ENCODE peak calls at places on chromosomes 16 and 17, in ten cellular contexts. One of them, this sample, is unnamed.

GRCh38 chr17:77647531-77647930 is 311.0 kb upstream of the TNRC6C start:
- DNase-seq in HFFc6: no peak
- DNase-seq in stimulated activated CD8-positive, alpha-beta memory T cell treated with anti-CD3 and anti-CD28 coated beads, Interleukin-7, amount 100 ng/mL, for 24 hours: no peak
- DNase-seq in H7: no peak
- DNase-seq in anterior cingulate cortex: no peak
- DNase-seq in hypothalamus: no peak
- DNase-seq in non-pigmented ciliary epithelial cell: no peak
- DNase-seq in stimulated activated CD4-positive, alpha-beta T cell treated with anti-CD3 and anti-CD28 coated beads, Interleukin-15, amount 100 ng/mL, for 24 hours: no peak
- DNase-seq in fibroblast of pulmonary artery: no peak
- DNase-seq in lower lobe of right lung: no peak
- DNase-seq in this sample: no peak

GRCh38 chr17:42284020-42284369 is 4.3 kb upstream of the STAT5A start:
- DNase-seq in H7: peak; percentile 12
- DNase-seq in non-pigmented ciliary epithelial cell: no peak
- DNase-seq in lower lobe of right lung: no peak
- DNase-seq in stimulated activated CD8-positive, alpha-beta memory T cell treated with anti-CD3 and anti-CD28 coated beads, Interleukin-7, amount 100 ng/mL, for 24 hours: no peak
- DNase-seq in fibroblast of pulmonary artery: no peak
- DNase-seq in anterior cingulate cortex: no peak
- DNase-seq in HFFc6: no peak
- DNase-seq in hypothalamus: no peak
- DNase-seq in stimulated activated CD4-positive, alpha-beta T cell treated with anti-CD3 and anti-CD28 coated beads, Interleukin-15, amount 100 ng/mL, for 24 hours: no peak
- DNase-seq in this sample: no peak

GRCh38 chr16:35150805-35151312 is 1691.4 kb downstream of the TP53TG3F start:
- DNase-seq in HFFc6: no peak
- DNase-seq in hypothalamus: no peak
- DNase-seq in stimulated activated CD8-positive, alpha-beta memory T cell treated with anti-CD3 and anti-CD28 coated beads, Interleukin-7, amount 100 ng/mL, for 24 hours: no peak
- DNase-seq in anterior cingulate cortex: no peak
- DNase-seq in lower lobe of right lung: no peak
- DNase-seq in H7: no peak
- DNase-seq in non-pigmented ciliary epithelial cell: no peak
- DNase-seq in stimulated activated CD4-positive, alpha-beta T cell treated with anti-CD3 and anti-CD28 coated beads, Interleukin-15, amount 100 ng/mL, for 24 hours: no peak
- DNase-seq in fibroblast of pulmonary artery: no peak
- DNase-seq in this sample: no peak

GRCh38 chr16:73204359-73205152 is 156.6 kb upstream of the ZFHX3 start:
- DNase-seq in stimulated activated CD8-positive, alpha-beta memory T cell treated with anti-CD3 and anti-CD28 coated beads, Interleukin-7, amount 100 ng/mL, for 24 hours: no peak
- DNase-seq in HFFc6: no peak
- DNase-seq in H7: no peak
- DNase-seq in fibroblast of pulmonary artery: no peak
- DNase-seq in anterior cingulate cortex: no peak
- DNase-seq in hypothalamus: no peak
- DNase-seq in lower lobe of right lung: no peak
- DNase-seq in non-pigmented ciliary epithelial cell: no peak
- DNase-seq in stimulated activated CD4-positive, alpha-beta T cell treated with anti-CD3 and anti-CD28 coated beads, Interleukin-15, amount 100 ng/mL, for 24 hours: no peak
- DNase-seq in this sample: no peak

GRCh38 chr17:39687546-39688474 is at the start of gene PGAP3:
- DNase-seq in HFFc6: peak; percentile 87
- DNase-seq in hypothalamus: peak; percentile 76
- DNase-seq in fibroblast of pulmonary artery: peak; percentile 91
- DNase-seq in stimulated activated CD4-positive, alpha-beta T cell treated with anti-CD3 and anti-CD28 coated beads, Interleukin-15, amount 100 ng/mL, for 24 hours: peak; percentile 89
- DNase-seq in lower lobe of right lung: peak; percentile 91
- DNase-seq in H7: peak; percentile 93
- DNase-seq in non-pigmented ciliary epithelial cell: peak; percentile 60
- DNase-seq in anterior cingulate cortex: peak; percentile 96
- DNase-seq in stimulated activated CD8-positive, alpha-beta memory T cell treated with anti-CD3 and anti-CD28 coated beads, Interleukin-7, amount 100 ng/mL, for 24 hours: peak; percentile 83
- DNase-seq in this sample: peak; percentile 73

GRCh38 chr16:1614226-1615102 is 2.3 kb downstream of the CRAMP1 start:
- DNase-seq in non-pigmented ciliary epithelial cell: no peak
- DNase-seq in stimulated activated CD8-positive, alpha-beta memory T cell treated with anti-CD3 and anti-CD28 coated beads, Interleukin-7, amount 100 ng/mL, for 24 hours: no peak
- DNase-seq in HFFc6: peak; percentile 15
- DNase-seq in anterior cingulate cortex: no peak
- DNase-seq in fibroblast of pulmonary artery: peak; percentile 46
- DNase-seq in stimulated activated CD4-positive, alpha-beta T cell treated with anti-CD3 and anti-CD28 coated beads, Interleukin-15, amount 100 ng/mL, for 24 hours: peak; percentile 32
- DNase-seq in hypothalamus: no peak
- DNase-seq in H7: peak; percentile 89
- DNase-seq in lower lobe of right lung: no peak
- DNase-seq in this sample: no peak

GRCh38 chr16:23855010-23855409 is 19.2 kb downstream of the PRKCB start:
- DNase-seq in anterior cingulate cortex: no peak
- DNase-seq in stimulated activated CD4-positive, alpha-beta T cell treated with anti-CD3 and anti-CD28 coated beads, Interleukin-15, amount 100 ng/mL, for 24 hours: no peak
- DNase-seq in non-pigmented ciliary epithelial cell: no peak
- DNase-seq in HFFc6: no peak
- DNase-seq in lower lobe of right lung: no peak
- DNase-seq in stimulated activated CD8-positive, alpha-beta memory T cell treated with anti-CD3 and anti-CD28 coated beads, Interleukin-7, amount 100 ng/mL, for 24 hours: no peak
- DNase-seq in H7: no peak
- DNase-seq in fibroblast of pulmonary artery: no peak
- DNase-seq in hypothalamus: no peak
- DNase-seq in this sample: no peak

GRCh38 chr17:58156839-58157803 is 8.9 kb downstream of the OR4D1 start:
- DNase-seq in stimulated activated CD4-positive, alpha-beta T cell treated with anti-CD3 and anti-CD28 coated beads, Interleukin-15, amount 100 ng/mL, for 24 hours: peak; percentile 80
- DNase-seq in stimulated activated CD8-positive, alpha-beta memory T cell treated with anti-CD3 and anti-CD28 coated beads, Interleukin-7, amount 100 ng/mL, for 24 hours: peak; percentile 27
- DNase-seq in non-pigmented ciliary epithelial cell: no peak
- DNase-seq in anterior cingulate cortex: no peak
- DNase-seq in HFFc6: no peak
- DNase-seq in fibroblast of pulmonary artery: no peak
- DNase-seq in hypothalamus: no peak
- DNase-seq in lower lobe of right lung: peak; percentile 51
- DNase-seq in H7: peak; percentile 85
- DNase-seq in this sample: peak; percentile 38

GRCh38 chr17:78127240-78127887 is 1.2 kb downstream of the TMC6 start:
- DNase-seq in hypothalamus: peak; percentile 96
- DNase-seq in non-pigmented ciliary epithelial cell: no peak
- DNase-seq in H7: peak; percentile 77
- DNase-seq in stimulated activated CD8-positive, alpha-beta memory T cell treated with anti-CD3 and anti-CD28 coated beads, Interleukin-7, amount 100 ng/mL, for 24 hours: no peak
- DNase-seq in fibroblast of pulmonary artery: no peak
- DNase-seq in HFFc6: no peak
- DNase-seq in anterior cingulate cortex: peak; percentile 41
- DNase-seq in lower lobe of right lung: peak; percentile 90
- DNase-seq in stimulated activated CD4-positive, alpha-beta T cell treated with anti-CD3 and anti-CD28 coated beads, Interleukin-15, amount 100 ng/mL, for 24 hours: peak; percentile 81
- DNase-seq in this sample: peak; percentile 41

GRCh38 chr17:61803796-61804195 is 59.5 kb downstream of the BRIP1 start:
- DNase-seq in non-pigmented ciliary epithelial cell: no peak
- DNase-seq in stimulated activated CD8-positive, alpha-beta memory T cell treated with anti-CD3 and anti-CD28 coated beads, Interleukin-7, amount 100 ng/mL, for 24 hours: no peak
- DNase-seq in H7: no peak
- DNase-seq in fibroblast of pulmonary artery: no peak
- DNase-seq in lower lobe of right lung: no peak
- DNase-seq in HFFc6: no peak
- DNase-seq in anterior cingulate cortex: no peak
- DNase-seq in stimulated activated CD4-positive, alpha-beta T cell treated with anti-CD3 and anti-CD28 coated beads, Interleukin-15, amount 100 ng/mL, for 24 hours: no peak
- DNase-seq in hypothalamus: no peak
- DNase-seq in this sample: no peak

GRCh38 chr17:41652461-41652960 is 28.1 kb upstream of the KRT17 start:
- DNase-seq in H7: no peak
- DNase-seq in anterior cingulate cortex: no peak
- DNase-seq in hypothalamus: no peak
- DNase-seq in stimulated activated CD8-positive, alpha-beta memory T cell treated with anti-CD3 and anti-CD28 coated beads, Interleukin-7, amount 100 ng/mL, for 24 hours: no peak
- DNase-seq in non-pigmented ciliary epithelial cell: no peak
- DNase-seq in stimulated activated CD4-positive, alpha-beta T cell treated with anti-CD3 and anti-CD28 coated beads, Interleukin-15, amount 100 ng/mL, for 24 hours: no peak
- DNase-seq in fibroblast of pulmonary artery: no peak
- DNase-seq in HFFc6: no peak
- DNase-seq in lower lobe of right lung: no peak
- DNase-seq in this sample: no peak

GRCh38 chr16:8623634-8624033 is 2.1 kb downstream of the METTL22 start:
- DNase-seq in lower lobe of right lung: no peak
- DNase-seq in HFFc6: peak; percentile 48
- DNase-seq in H7: no peak
- DNase-seq in fibroblast of pulmonary artery: peak; percentile 8
- DNase-seq in stimulated activated CD8-positive, alpha-beta memory T cell treated with anti-CD3 and anti-CD28 coated beads, Interleukin-7, amount 100 ng/mL, for 24 hours: no peak
- DNase-seq in hypothalamus: no peak
- DNase-seq in stimulated activated CD4-positive, alpha-beta T cell treated with anti-CD3 and anti-CD28 coated beads, Interleukin-15, amount 100 ng/mL, for 24 hours: no peak
- DNase-seq in anterior cingulate cortex: no peak
- DNase-seq in non-pigmented ciliary epithelial cell: no peak
- DNase-seq in this sample: no peak

GRCh38 chr17:59707971-59708425 is 544 bp downstream of the VMP1 start:
- DNase-seq in H7: no peak
- DNase-seq in non-pigmented ciliary epithelial cell: no peak
- DNase-seq in anterior cingulate cortex: no peak
- DNase-seq in HFFc6: no peak
- DNase-seq in hypothalamus: no peak
- DNase-seq in stimulated activated CD4-positive, alpha-beta T cell treated with anti-CD3 and anti-CD28 coated beads, Interleukin-15, amount 100 ng/mL, for 24 hours: no peak
- DNase-seq in fibroblast of pulmonary artery: no peak
- DNase-seq in stimulated activated CD8-positive, alpha-beta memory T cell treated with anti-CD3 and anti-CD28 coated beads, Interleukin-7, amount 100 ng/mL, for 24 hours: no peak
- DNase-seq in lower lobe of right lung: no peak
- DNase-seq in this sample: no peak

GRCh38 chr17:5832886-5833285 is 237.3 kb upstream of the WSCD1 start:
- DNase-seq in stimulated activated CD8-positive, alpha-beta memory T cell treated with anti-CD3 and anti-CD28 coated beads, Interleukin-7, amount 100 ng/mL, for 24 hours: no peak
- DNase-seq in fibroblast of pulmonary artery: peak; percentile 58
- DNase-seq in H7: peak; percentile 48
- DNase-seq in hypothalamus: no peak
- DNase-seq in lower lobe of right lung: no peak
- DNase-seq in HFFc6: peak; percentile 63
- DNase-seq in anterior cingulate cortex: no peak
- DNase-seq in non-pigmented ciliary epithelial cell: peak; percentile 40
- DNase-seq in stimulated activated CD4-positive, alpha-beta T cell treated with anti-CD3 and anti-CD28 coated beads, Interleukin-15, amount 100 ng/mL, for 24 hours: no peak
- DNase-seq in this sample: no peak

GRCh38 chr17:73187203-73187769 is 5.6 kb upstream of the COG1 start:
- DNase-seq in anterior cingulate cortex: no peak
- DNase-seq in non-pigmented ciliary epithelial cell: no peak
- DNase-seq in fibroblast of pulmonary artery: no peak
- DNase-seq in H7: no peak
- DNase-seq in hypothalamus: no peak
- DNase-seq in HFFc6: no peak
- DNase-seq in stimulated activated CD4-positive, alpha-beta T cell treated with anti-CD3 and anti-CD28 coated beads, Interleukin-15, amount 100 ng/mL, for 24 hours: no peak
- DNase-seq in lower lobe of right lung: no peak
- DNase-seq in stimulated activated CD8-positive, alpha-beta memory T cell treated with anti-CD3 and anti-CD28 coated beads, Interleukin-7, amount 100 ng/mL, for 24 hours: no peak
- DNase-seq in this sample: no peak